ENCODE peak calls at places on chromosome 11, in six cellular contexts. O is stimulated activated naive CD8-positive, alpha-beta T cell treated with anti-CD3 and anti-CD28 coated beads, Interleukin-15, Interleukin-2, amounts not matched to agents 100 U/mL and 50 U/mL, for 24 hours; V is HAP-1; U is CD8-positive, alpha-beta memory T cell; Q is lower leg skin; C is nephron progenitor cell. Z is an unnamed sample.

GRCh38 chr11:116826751-116827431 is 2.8 kb upstream of the APOC3 start:
- DNase-seq in U (no peak), O (no peak), C (no peak), V (no peak), Q (no peak), Z (no peak)

GRCh38 chr11:128686745-128687177 is 7.1 kb upstream of the FLI1 start:
- DNase-seq in V (no peak), O (peak), Q (peak), U (peak), C (peak), Z (peak)

GRCh38 chr11:126589492-126589803 is 234.0 kb downstream of the ST3GAL4 start:
- DNase-seq in U (no peak), C (no peak), V (no peak), O (no peak), Q (no peak), Z (no peak)

GRCh38 chr11:110376711-110377324 is 52.9 kb upstream of the FDX1 start:
- DNase-seq in V (peak), C (peak), O (no peak), U (no peak), Q (peak), Z (peak)

GRCh38 chr11:121895919-121896318 is 220.1 kb downstream of the BLID start:
- DNase-seq in O (no peak), U (no peak), V (no peak), Q (no peak), C (no peak), Z (no peak)

GRCh38 chr11:60866911-60867870 is at the start of gene ZP1:
- DNase-seq in V (no peak), U (no peak), C (peak), Q (peak), O (no peak), Z (no peak)

GRCh38 chr11:68927280-68928107 is 23.8 kb downstream of the IGHMBP2 start:
- DNase-seq in U (no peak), O (no peak), Q (no peak), C (no peak), V (no peak), Z (peak)

GRCh38 chr11:2213890-2214526 is 42.4 kb upstream of the TH start:
- DNase-seq in O (no peak), Q (peak), U (no peak), C (no peak), V (no peak), Z (peak)

GRCh38 chr11:83157755-83158473 is 983 bp downstream of the PCF11 start:
- DNase-seq in V (peak), O (peak), U (peak), Q (peak), C (peak), Z (peak)

Z was measured in GM13977.